ENCODE peak calls at places on chromosomes 6 and 20, in eight cellular contexts. L is heart left ventricle, G is H1, T is PC-9, Z is mammary epithelial cell, C is uterus, H is heart right ventricle, Y is tibial artery. P is an unnamed sample.

GRCh38 chr20:11229772-11230171 is 556.0 kb upstream of the JAG1 start:
- DNase-seq in H (peak; percentile 14), T (peak; percentile 88), G (no peak), Z (peak; percentile 98), C (peak; percentile 32), L (peak; percentile 50), Y (peak; percentile 84), P (peak; percentile 99)

GRCh38 chr6:150713876-150714275 is 114.2 kb downstream of the PLEKHG1 start:
- DNase-seq in G (no peak), Z (no peak), L (no peak), Y (no peak), T (no peak), H (no peak), C (no peak), P (no peak)

GRCh38 chr6:150247803-150248202 is 105.0 kb downstream of the PPP1R14C start:
- DNase-seq in T (no peak), L (no peak), Y (no peak), Z (no peak), C (no peak), H (no peak), G (no peak), P (no peak)

GRCh38 chr6:139754898-139755754 is 380.7 kb upstream of the CITED2 start:
- DNase-seq in H (no peak), G (no peak), C (no peak), T (no peak), L (no peak), Z (no peak), Y (no peak), P (no peak)

GRCh38 chr6:118770112-118770788 is 118.9 kb upstream of the CEP85L start:
- DNase-seq in G (no peak), T (peak; percentile 64), Y (no peak), L (no peak), Z (no peak), C (no peak), H (no peak), P (no peak)

GRCh38 chr6:84773431-84774173 is 9.2 kb upstream of the TBX18 start:
- DNase-seq in H (peak; percentile 23), G (peak; percentile 78), C (no peak), T (no peak), Y (peak; percentile 79), L (no peak), Z (peak; percentile 37), P (peak; percentile 56)

GRCh38 chr20:52824494-52825216 is 147.5 kb upstream of the TSHZ2 start:
- DNase-seq in C (no peak), Y (no peak), H (no peak), T (no peak), G (no peak), L (no peak), Z (no peak), P (no peak)

GRCh38 chr6:39881851-39882566 is 52.3 kb downstream of the MOCS1 start:
- DNase-seq in Y (peak; percentile 85), H (no peak), C (no peak), G (no peak), L (peak; percentile 35), T (no peak), Z (no peak), P (peak; percentile 85)

GRCh38 chr20:25584905-25585704 is at the start of gene NINL:
- DNase-seq in Z (peak; percentile 41), L (peak; percentile 48), C (peak; percentile 55), Y (peak; percentile 71), T (peak; percentile 51), G (peak; percentile 89), H (peak; percentile 65), P (no peak)

GRCh38 chr6:119137194-119138072 is 59.0 kb upstream of the FAM184A start:
- DNase-seq in C (no peak), G (no peak), L (no peak), T (peak; percentile 77), H (no peak), Y (peak; percentile 82), Z (peak; percentile 54), P (peak; percentile 19)

GRCh38 chr6:43814865-43815264 is 44.9 kb downstream of the VEGFA start:
- DNase-seq in L (no peak), C (no peak), H (no peak), T (no peak), G (no peak), Z (no peak), Y (no peak), P (no peak)

GRCh38 chr20:36506253-36506652 is 35.1 kb upstream of the MYL9 start:
- DNase-seq in Y (no peak), L (no peak), H (no peak), G (no peak), C (no peak), Z (no peak), T (peak; percentile 39), P (no peak)

GRCh38 chr6:14828146-14828705 is 417.6 kb upstream of the JARID2 start:
- DNase-seq in C (no peak), Z (no peak), G (no peak), H (no peak), T (no peak), L (no peak), Y (no peak), P (no peak)

GRCh38 chr6:130162421-130162820 is 60.3 kb downstream of the SAMD3 start:
- DNase-seq in Z (no peak), L (no peak), T (no peak), H (no peak), G (no peak), C (no peak), Y (no peak), P (no peak)

GRCh38 chr20:33803921-33804337 is 7.2 kb upstream of the CHMP4B start:
- DNase-seq in G (no peak), Y (no peak), Z (peak; percentile 66), T (peak; percentile 72), C (no peak), L (no peak), H (no peak), P (peak; percentile 34)

GRCh38 chr6:111686249-111686997 is 80.7 kb upstream of the TRAF3IP2 start:
- DNase-seq in Y (no peak), C (no peak), T (no peak), Z (no peak), L (no peak), G (no peak), H (peak; percentile 28), P (no peak)

GRCh38 chr6:36414481-36414880 is 27.0 kb upstream of the ETV7 start:
- DNase-seq in C (no peak), T (no peak), G (no peak), H (no peak), Z (no peak), L (no peak), Y (no peak), P (no peak)

GRCh38 chr6:105603779-105604592 is 201.1 kb upstream of the PREP start:
- DNase-seq in L (no peak), C (peak; percentile 59), H (no peak), Z (no peak), T (no peak), Y (no peak), G (no peak), P (no peak)

GRCh38 chr20:53608071-53608455 is 14.4 kb upstream of the ZNF217 start:
- DNase-seq in H (no peak), Z (no peak), T (no peak), G (no peak), C (no peak), L (no peak), Y (no peak), P (no peak)

GRCh38 chr6:4687656-4687988 is 88.6 kb upstream of the CDYL start:
- DNase-seq in Z (no peak), Y (no peak), H (no peak), T (no peak), G (no peak), L (no peak), C (no peak), P (no peak)

GRCh38 chr6:128256100-128256499 is 264.3 kb downstream of the PTPRK start:
- DNase-seq in T (no peak), Z (no peak), Y (no peak), C (no peak), G (no peak), H (no peak), L (no peak), P (no peak)

GRCh38 chr20:35120012-35120701 is 27.0 kb downstream of the EDEM2 start:
- DNase-seq in Z (no peak), G (no peak), C (no peak), T (peak; percentile 66), H (no peak), Y (peak; percentile 78), L (no peak), P (peak; percentile 96)

GRCh38 chr6:23081701-23082100 is 512.3 kb downstream of the HDGFL1 start:
- DNase-seq in C (no peak), Z (no peak), Y (no peak), L (no peak), T (no peak), G (no peak), H (no peak), P (no peak)

GRCh38 chr6:3208775-3209113 is 18.7 kb downstream of the TUBB2B start:
- DNase-seq in H (no peak), Y (no peak), T (no peak), C (no peak), Z (no peak), G (no peak), L (no peak), P (no peak)
- H3K4me3 ChIP-seq in H (no peak overlapping the region), Y (no peak overlapping the region), T (peak overlapping the region; percentile 19), C (no peak overlapping the region), Z (no peak overlapping the region), G (no peak overlapping the region), L (no peak overlapping the region), P (peak overlapping the region; percentile 18)

DNA sequence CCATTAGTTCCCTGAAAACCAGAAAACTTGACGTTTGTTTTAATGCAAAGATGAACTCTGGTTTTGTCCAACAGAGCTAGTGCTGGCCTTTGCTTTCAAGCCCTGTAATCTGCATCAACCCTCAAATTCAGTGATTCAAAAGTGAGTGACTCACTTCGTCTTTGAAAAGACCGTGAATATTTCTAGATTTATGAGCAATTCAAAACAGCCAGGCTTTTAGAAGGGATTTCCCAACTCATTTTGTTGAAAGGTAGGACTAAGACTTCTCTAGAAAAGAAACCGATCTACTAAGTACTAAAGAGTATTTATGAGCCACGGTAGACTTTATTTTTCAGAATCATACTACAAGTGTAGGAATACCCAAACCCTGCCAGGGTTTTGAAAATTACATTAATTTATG is 121.5 kb downstream of the UST start:
- DNase-seq in Y (no peak), G (no peak), T (no peak), L (no peak), H (no peak), C (no peak), Z (no peak), P (peak; percentile 64)
- H3K27me3 ChIP-seq in Y (no peaks in the 10 kb centered on the region), G (no peaks in the 10 kb centered on the region), T (no peaks in the 10 kb centered on the region), L (no peaks in the 10 kb centered on the region), H (no peaks in the 10 kb centered on the region), C (no peaks in the 10 kb centered on the region), Z (no peaks in the 10 kb centered on the region), P (no peaks in the 10 kb centered on the region)

GRCh38 chr6:73854998-73855718 is 159.2 kb downstream of the CD109 start:
- DNase-seq in H (no peak), C (peak; percentile 44), Y (no peak), Z (peak; percentile 41), G (no peak), T (no peak), L (peak; percentile 23), P (peak; percentile 6)
- TF ChIP-seq CTCF in H (peak; percentile 65), C (peak; percentile 89), Y (peak; percentile 66), Z (peak; percentile 69), G (peak; percentile 41), T (peak; percentile 91), L (peak; percentile 77), P (peak; percentile 57)

DNA sequence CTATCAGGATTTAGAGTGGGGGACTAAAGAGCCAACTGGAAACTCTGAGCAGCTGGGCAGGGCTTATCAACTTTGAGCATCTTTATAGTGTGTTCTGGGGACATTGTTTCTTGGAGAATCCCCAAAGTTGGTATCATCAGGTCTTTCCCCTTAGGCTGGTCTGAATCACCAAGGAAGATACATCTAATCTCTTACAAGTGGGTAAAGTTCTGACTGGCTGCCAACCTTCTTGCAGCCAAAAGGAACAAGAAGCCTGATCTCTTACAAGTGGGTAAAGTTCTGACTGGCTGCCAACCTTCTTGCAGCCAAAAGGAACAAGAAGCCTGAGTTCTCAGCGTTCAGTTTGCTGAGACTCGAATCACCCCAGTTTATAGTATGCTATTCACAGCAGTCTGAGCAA is 1.6 kb upstream of the MED23 start:
- DNase-seq in H (no peak), G (no peak), C (no peak), Y (peak; percentile 68), T (no peak), L (no peak), Z (peak; percentile 20), P (no peak)
- H3K4me3 ChIP-seq in H (no peak overlapping the region), G (no peak overlapping the region), C (no peak overlapping the region), Y (no peak overlapping the region), T (no peak overlapping the region), L (no peak overlapping the region), Z (no peak overlapping the region), P (no peak overlapping the region)

P was measured in brain microvascular endothelial cell.